ENCODE peak calls at places on chromosomes 6 and 20, in seven cellular contexts. A is IMR-90, B is neuronal stem cell, T is mesenchymal stem cell, S is mesendoderm, C is H1, H is trophoblast cell. L is an unnamed sample.

GRCh38 chr6:136541395-136541794 is 8.8 kb downstream of the MAP7 start:
- DNase-seq in C (no peak), S (no peak), T (no peak), B (no peak), H (no peak), A (no peak), L (no peak)

GRCh38 chr20:9699181-9699580 is 139.7 kb downstream of the PAK5 start:
- DNase-seq in T (no peak), B (no peak), H (peak), S (peak), A (peak), C (no peak), L (no peak)

GRCh38 chr6:12987783-12988182 is 271.2 kb downstream of the PHACTR1 start:
- DNase-seq in H (no peak), A (no peak), T (no peak), B (no peak), C (no peak), S (no peak), L (no peak)

GRCh38 chr20:64254571-64255360 is 782 bp upstream of the PCMTD2 start:
- DNase-seq in B (no peak), C (no peak), S (peak), T (peak), A (no peak), H (no peak), L (no peak)

GRCh38 chr6:107348224-107348623 is 111.1 kb downstream of the PDSS2 start:
- DNase-seq in B (no peak), C (no peak), T (peak), H (no peak), S (no peak), A (peak), L (no peak)

GRCh38 chr6:2806664-2807063 is 35.0 kb downstream of the SERPINB1 start:
- DNase-seq in C (no peak), H (no peak), A (no peak), T (no peak), S (no peak), B (no peak), L (no peak)

GRCh38 chr20:1623501-1624250 is 3.9 kb upstream of the SIRPB1 start:
- DNase-seq in T (no peak), A (no peak), B (no peak), S (no peak), C (no peak), H (peak), L (no peak)

GRCh38 chr20:58097943-58098342 is 130.5 kb downstream of the ANKRD60 start:
- DNase-seq in H (no peak), T (no peak), C (peak), A (no peak), S (no peak), B (no peak), L (no peak)

GRCh38 chr6:84809504-84809903 is 45.1 kb upstream of the TBX18 start:
- DNase-seq in B (no peak), A (no peak), H (no peak), C (no peak), T (no peak), S (no peak), L (no peak)

GRCh38 chr6:142013875-142014495 is 118.7 kb upstream of the GJE1 start:
- DNase-seq in H (no peak), A (no peak), S (no peak), B (no peak), C (no peak), T (peak), L (no peak)

GRCh38 chr6:104595315-104595820 is 264.4 kb downstream of the HACE1 start:
- DNase-seq in C (no peak), T (no peak), S (no peak), B (no peak), H (peak), A (no peak), L (no peak)

GRCh38 chr20:4366076-4366475 is 350.7 kb upstream of the RNF24 start:
- DNase-seq in C (no peak), B (no peak), T (no peak), H (no peak), A (no peak), S (no peak), L (no peak)

GRCh38 chr6:43297644-43298564 is at the start of gene SLC22A7:
- DNase-seq in S (no peak), B (no peak), C (no peak), T (no peak), H (no peak), A (no peak), L (no peak)

GRCh38 chr6:163263196-163263595 is 151.3 kb upstream of the QKI start:
- DNase-seq in A (no peak), T (peak), C (no peak), B (no peak), H (no peak), S (no peak), L (no peak)

GRCh38 chr6:118709859-118710350 is 58.5 kb upstream of the CEP85L start:
- DNase-seq in A (peak), B (no peak), H (no peak), T (peak), C (no peak), S (peak), L (no peak)

GRCh38 chr6:32411943-32412342 is 5.0 kb upstream of the BTNL2 start:
- DNase-seq in H (no peak), A (no peak), S (no peak), C (no peak), B (no peak), T (no peak), L (no peak)
- H2BK5ac ChIP-seq in H (no peak), A (no peak), S (no peak), C (no peak), B (no peak), T (no peak), L (no peak)

GRCh38 chr6:113011389-113011788 is 664.3 kb downstream of the RFPL4B start:
- DNase-seq in T (no peak), B (no peak), H (no peak), C (no peak), A (no peak), S (no peak), L (no peak)

GRCh38 chr6:113011803-113012202 is 664.7 kb downstream of the RFPL4B start:
- DNase-seq in T (no peak), S (no peak), A (peak), H (peak), C (no peak), B (no peak), L (no peak)

GRCh38 chr6:113010181-113010580 is 663.1 kb downstream of the RFPL4B start:
- DNase-seq in B (no peak), C (no peak), S (no peak), T (no peak), A (no peak), H (no peak), L (no peak)

GRCh38 chr6:113010590-113010989 is 663.5 kb downstream of the RFPL4B start:
- DNase-seq in A (no peak), S (no peak), T (no peak), H (no peak), C (no peak), B (no peak), L (no peak)

GRCh38 chr6:113009682-113010081 is 662.6 kb downstream of the RFPL4B start:
- DNase-seq in A (peak), B (no peak), T (no peak), S (no peak), C (no peak), H (peak), L (no peak)
- H3K18ac ChIP-seq in A (peak), B (no peak), T (no peak), S (no peak), C (no peak), H (no peak), L (no peak)

GRCh38 chr20:43750774-43751166 is 24.0 kb upstream of the GTSF1L start:
- DNase-seq in T (no peak), C (no peak), B (no peak), H (no peak), A (no peak), S (no peak), L (no peak)

GRCh38 chr20:43749734-43750294 is 23.0 kb upstream of the GTSF1L start:
- DNase-seq in T (peak), B (peak), S (peak), A (peak), C (peak), H (peak), L (peak)

GRCh38 chr20:43752051-43752360 is 25.2 kb upstream of the GTSF1L start:
- DNase-seq in T (no peak), B (no peak), S (no peak), C (no peak), A (no peak), H (no peak), L (no peak)

GRCh38 chr20:43752561-43753301 is 25.9 kb upstream of the GTSF1L start:
- DNase-seq in A (peak), H (no peak), C (no peak), T (peak), S (no peak), B (no peak), L (no peak)

DNA sequence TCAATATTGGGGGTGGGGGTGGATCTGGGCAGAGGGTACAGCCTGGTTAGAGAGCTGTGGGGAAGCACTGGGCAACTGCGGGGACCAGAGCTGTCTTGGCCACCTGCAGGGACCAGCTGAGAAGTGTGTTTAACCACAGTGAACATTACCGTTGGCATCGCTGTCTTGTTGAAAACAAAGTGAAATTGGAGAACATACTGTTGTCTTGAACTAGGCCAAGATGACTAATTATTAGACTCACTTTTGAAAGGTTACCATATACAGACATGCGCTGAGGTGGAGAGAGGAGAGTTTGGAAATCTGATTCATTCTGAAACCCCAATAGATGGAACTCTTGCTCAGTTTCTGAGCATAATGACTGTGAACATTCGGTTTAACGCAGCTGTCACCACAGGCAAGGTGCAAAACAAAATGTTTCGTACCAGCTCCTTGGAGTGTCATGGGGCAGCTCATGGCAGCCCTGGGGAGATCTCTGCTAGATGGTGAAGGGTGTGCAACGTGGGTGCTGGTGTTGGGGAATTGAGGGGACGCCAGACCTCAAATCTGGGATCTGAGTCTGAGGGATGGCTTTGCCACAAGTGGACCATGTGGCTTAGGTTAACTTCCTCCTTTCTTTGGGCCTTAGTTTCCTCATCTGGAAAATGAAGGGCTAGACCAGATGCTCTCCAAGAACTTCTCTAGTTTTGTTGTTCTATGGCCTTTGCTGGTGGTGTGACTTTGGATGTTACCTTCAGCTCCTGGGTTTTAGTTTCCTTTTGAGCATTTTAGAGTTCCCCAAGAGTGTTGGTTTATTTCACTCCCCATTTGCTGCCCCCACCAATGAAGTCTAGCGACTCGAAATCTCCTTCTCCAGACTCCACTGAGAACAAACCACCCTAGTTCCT is 24.6 kb upstream of the GTSF1L start:
- DNase-seq in B (no peak), H (no peak), A (peak), C (no peak), S (no peak), T (peak), L (no peak)
- H3K27ac ChIP-seq in B (no peak), H (no peak), A (peak), C (no peak), S (no peak), T (no peak), L (no peak)

GRCh38 chr6:25671652-25672051 is 19.6 kb downstream of the SCGN start:
- DNase-seq in H (no peak), C (no peak), T (no peak), A (no peak), B (no peak), S (no peak), L (no peak)

GRCh38 chr6:25670793-25671513 is 18.9 kb downstream of the SCGN start:
- DNase-seq in T (no peak), S (peak), C (no peak), B (no peak), A (no peak), H (peak), L (no peak)

GRCh38 chr6:25676775-25677174 is 24.8 kb downstream of the SCGN start:
- DNase-seq in H (no peak), A (no peak), B (no peak), S (no peak), C (no peak), T (no peak), L (no peak)

GRCh38 chr6:25670208-25670607 is 18.2 kb downstream of the SCGN start:
- DNase-seq in H (no peak), C (no peak), A (no peak), B (no peak), S (no peak), T (no peak), L (no peak)

GRCh38 chr6:25675172-25675571 is 23.2 kb downstream of the SCGN start:
- DNase-seq in T (no peak), H (no peak), B (no peak), S (no peak), A (no peak), C (no peak), L (no peak)
- H2BK5ac ChIP-seq in T (no peak), H (no peak), B (no peak), S (no peak), A (no peak), C (no peak), L (no peak)

DNA sequence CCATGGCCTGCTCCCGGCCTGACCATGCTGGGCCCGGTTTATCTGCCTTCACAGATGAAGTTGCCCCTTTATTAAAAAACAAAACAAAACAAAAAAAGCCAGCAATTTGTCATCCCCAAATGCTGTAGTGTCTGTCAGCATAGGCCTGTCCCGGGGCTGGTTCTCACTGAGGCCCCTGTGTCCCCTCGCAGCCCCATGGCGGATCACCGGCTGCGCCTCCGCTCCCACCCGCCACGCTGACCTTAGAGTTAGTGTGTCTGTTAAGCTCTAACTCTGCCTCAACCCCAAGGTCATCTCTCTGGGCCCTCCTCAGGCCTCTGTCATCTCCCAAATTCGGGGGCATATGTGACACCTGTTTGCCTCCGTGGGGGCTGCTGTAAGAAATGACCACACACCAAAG is 11.1 kb downstream of the SLCO4A1 start:
- DNase-seq in H (no peak), S (no peak), C (no peak), A (no peak), B (no peak), T (no peak), L (no peak)
- H3K18ac ChIP-seq in H (no peak), S (no peak), C (no peak), A (no peak), B (no peak), T (no peak), L (no peak)